ENCODE peak calls at places on chromosomes 4 and X, in five cellular contexts. G is foreskin keratinocyte, D is upper lobe of right lung, M is sciatic nerve, C is natural killer cell. J is an unnamed sample.

GRCh38 chr4:80231180-80231579 is 33.9 kb downstream of the PRDM8 start:
- ATAC-seq in D (no peak), M (no peak), G (peak; percentile 82), C (no peak), J (no peak)

GRCh38 chr4:47704693-47705325 is 133.1 kb downstream of the CORIN start:
- ATAC-seq in D (peak; percentile 91), M (peak; percentile 79), G (peak; percentile 72), C (peak; percentile 43), J (peak; percentile 50)

GRCh38 chr4:16207409-16207808 is 18.9 kb downstream of the TAPT1 start:
- ATAC-seq in C (no peak), G (no peak), D (no peak), M (no peak), J (no peak)

GRCh38 chr4:166839615-166840251 is 394.6 kb downstream of the SPOCK3 start:
- ATAC-seq in D (no peak), M (no peak), G (no peak), C (no peak), J (no peak)

GRCh38 chr4:152277333-152277732 is 258.6 kb downstream of the FBXW7 start:
- ATAC-seq in G (no peak), D (no peak), M (no peak), C (no peak), J (no peak)

GRCh38 chrX:153595387-153595786 is 3.6 kb downstream of the CCNQ start:
- ATAC-seq in G (no peak), C (no peak), M (no peak), D (no peak), J (no peak)

GRCh38 chrX:29690061-29690460 is 525.3 kb upstream of the MAGEB2 start:
- ATAC-seq in G (no peak), C (no peak), D (no peak), M (no peak), J (no peak)

GRCh38 chr4:160831165-160831922 is 1332.5 kb downstream of the FSTL5 start:
- ATAC-seq in G (no peak), C (no peak), M (no peak), D (no peak), J (peak; percentile 77)

GRCh38 chrX:102712967-102713677 is 874 bp downstream of the GPRASP2 start:
- ATAC-seq in C (peak; percentile 40), G (peak; percentile 82), M (peak; percentile 89), D (peak; percentile 89), J (peak; percentile 66)

GRCh38 chr4:2733844-2734574 is 22.1 kb downstream of the TNIP2 start:
- ATAC-seq in D (peak; percentile 23), C (no peak), G (no peak), M (no peak), J (peak; percentile 29)

GRCh38 chr4:56857601-56858301 is 36.2 kb upstream of the SPINK2 start:
- ATAC-seq in M (peak; percentile 66), C (peak; percentile 76), G (no peak), D (no peak), J (no peak)

GRCh38 chrX:80747832-80748231 is 61.8 kb downstream of the BRWD3 start:
- ATAC-seq in C (no peak), D (no peak), M (no peak), G (peak; percentile 60), J (no peak)

GRCh38 chr4:105415281-105415744 is 58.5 kb downstream of the PPA2 start:
- ATAC-seq in C (no peak), D (peak; percentile 22), G (no peak), M (no peak), J (peak; percentile 28)

GRCh38 chrX:125436855-125437254 is 117.2 kb downstream of the TEX13C start:
- ATAC-seq in M (no peak), C (no peak), G (no peak), D (no peak), J (no peak)

GRCh38 chr4:87081826-87082225 is 138.6 kb downstream of the KLHL8 start:
- ATAC-seq in G (no peak), C (no peak), M (peak; percentile 68), D (no peak), J (peak; percentile 33)

GRCh38 chr4:138115053-138115452 is 127.1 kb downstream of the SLC7A11 start:
- ATAC-seq in C (no peak), D (no peak), M (no peak), G (no peak), J (no peak)

GRCh38 chrX:129744881-129745321 is 6.1 kb downstream of the XPNPEP2 start:
- ATAC-seq in M (no peak), G (no peak), D (no peak), C (no peak), J (no peak)

GRCh38 chr4:76694056-76694455 is 203.9 kb downstream of the SOWAHB start:
- ATAC-seq in C (no peak), D (no peak), G (no peak), M (no peak), J (no peak)

GRCh38 chr4:68594678-68595077 is 18.6 kb upstream of the UGT2B17 start:
- ATAC-seq in M (no peak), D (no peak), G (no peak), C (no peak), J (no peak)

GRCh38 chr4:105835177-105835576 is 60.1 kb upstream of the NPNT start:
- ATAC-seq in M (no peak), D (peak; percentile 14), G (no peak), C (no peak), J (no peak)

GRCh38 chr4:22962186-22962786 is 269.5 kb downstream of the GBA3 start:
- ATAC-seq in C (no peak), D (no peak), G (peak; percentile 48), M (no peak), J (no peak)

GRCh38 chr4:7160439-7160838 is 31.9 kb upstream of the SORCS2 start:
- ATAC-seq in C (no peak), M (no peak), D (no peak), G (no peak), J (no peak)